ENCODE peak calls at places on chromosomes 5 and 9, in five cellular contexts. G, X, N, E and K are unnamed samples.

GRCh38 chr5:5626412-5626811 is 203.9 kb downstream of the ICE1 start:
- DNase-seq in G (no peak), X (no peak), N (no peak), E (no peak), K (no peak)

GRCh38 chr9:1253098-1253979 is 203.2 kb downstream of the DMRT2 start:
- DNase-seq in G (no peak), X (peak), N (no peak), E (no peak), K (peak)

GRCh38 chr9:127987103-127987614 is 6.4 kb upstream of the EEIG1 start:
- DNase-seq in G (peak), X (no peak), N (no peak), E (no peak), K (peak)

GRCh38 chr5:34053133-34053532 is 10.1 kb upstream of the C1QTNF3 start:
- DNase-seq in G (peak), X (peak), N (peak), E (no peak), K (peak)

GRCh38 chr5:35771321-35771720 is 85.4 kb upstream of the IL7R start:
- DNase-seq in G (peak), X (peak), N (peak), E (no peak), K (peak)

GRCh38 chr9:72315089-72315509 is 49.9 kb downstream of the ZFAND5 start:
- DNase-seq in G (peak), X (peak), N (peak), E (no peak), K (peak)

GRCh38 chr9:134391319-134392231 is 65.3 kb downstream of the RXRA start:
- DNase-seq in G (no peak), X (no peak), N (no peak), E (no peak), K (no peak)

GRCh38 chr5:143041-143440 is 48.3 kb upstream of the LRRC14B start:
- DNase-seq in G (no peak), X (no peak), N (no peak), E (no peak), K (no peak)

GRCh38 chr5:68683632-68684035 is 410.2 kb upstream of the SLC30A5 start:
- DNase-seq in G (peak), X (peak), N (peak), E (no peak), K (peak)

GRCh38 chr5:57538341-57538955 is 55.8 kb upstream of the ACTBL2 start:
- DNase-seq in G (peak), X (peak), N (peak), E (no peak), K (peak)

GRCh38 chr5:170297589-170298462 is at the start of gene LCP2:
- DNase-seq in G (no peak), X (no peak), N (no peak), E (peak), K (no peak)

GRCh38 chr9:131276107-131276888 is at the start of gene FAM78A:
- DNase-seq in G (peak), X (peak), N (no peak), E (peak), K (no peak)

GRCh38 chr5:139634541-139634940 is 13.6 kb upstream of the CXXC5 start:
- DNase-seq in G (no peak), X (no peak), N (no peak), E (no peak), K (no peak)

GRCh38 chr9:134693011-134693410 is 51.4 kb downstream of the COL5A1 start:
- DNase-seq in G (no peak), X (no peak), N (no peak), E (peak), K (no peak)

GRCh38 chr9:77731930-77732329 is 83.8 kb upstream of the GNA14 start:
- DNase-seq in G (no peak), X (peak), N (no peak), E (no peak), K (no peak)

GRCh38 chr9:76856016-76856415 is 49.9 kb downstream of the PRUNE2 start:
- DNase-seq in G (no peak), X (no peak), N (no peak), E (no peak), K (no peak)